ENCODE peak calls at places on chromosomes 13 and 19, in ten cellular contexts. M is IMR-90, J is HCT116, C is neuronal stem cell, Y is neural progenitor cell, U is kidney, V is PC-3, L is GM23248, E is SK-N-SH, T is adipocyte. I is an unnamed sample.

GRCh38 chr13:49664606-49665005 is 26.7 kb downstream of the EBPL start:
- DNase-seq in U (no peak), Y (peak), T (no peak), V (no peak), L (no peak), J (no peak), C (peak), M (no peak), E (no peak), I (no peak)

GRCh38 chr19:43290568-43291359 is 21.4 kb upstream of the PSG9 start:
- DNase-seq in E (no peak), L (no peak), T (no peak), V (no peak), J (no peak), C (peak), U (no peak), M (no peak), Y (no peak), I (no peak)

GRCh38 chr19:48271531-48272151 is 1.8 kb downstream of the ZNF114 start:
- DNase-seq in V (peak), E (peak), U (peak), J (no peak), Y (peak), M (peak), T (peak), C (peak), L (peak), I (no peak)

GRCh38 chr13:70090036-70090723 is 17.4 kb upstream of the ATXN8OS start:
- DNase-seq in E (no peak), C (no peak), L (no peak), M (no peak), V (no peak), Y (no peak), T (no peak), U (no peak), J (no peak), I (no peak)

GRCh38 chr19:1237754-1238372 is at the start of gene CBARP:
- DNase-seq in J (no peak), V (peak), U (no peak), Y (peak), L (peak), E (peak), C (no peak), T (peak), M (no peak), I (no peak)

GRCh38 chr19:17997969-17998826 is 9.8 kb upstream of the ARRDC2 start:
- DNase-seq in Y (peak), C (no peak), T (peak), U (peak), M (peak), J (peak), V (peak), L (peak), E (no peak), I (no peak)

GRCh38 chr13:39554371-39554770 is 48.6 kb downstream of the LHFPL6 start:
- DNase-seq in L (peak), U (no peak), E (no peak), V (no peak), C (no peak), Y (no peak), M (no peak), T (no peak), J (no peak), I (no peak)

GRCh38 chr13:27005976-27006518 is 165.6 kb downstream of the USP12 start:
- DNase-seq in E (no peak), V (no peak), M (no peak), J (no peak), L (no peak), C (no peak), U (no peak), Y (no peak), T (no peak), I (no peak)

GRCh38 chr13:23788459-23788858 is 100.7 kb downstream of the MIPEP start:
- DNase-seq in M (peak), E (no peak), L (no peak), U (no peak), C (no peak), V (no peak), T (no peak), J (no peak), Y (no peak), I (no peak)

GRCh38 chr19:18972301-18972831 is 31.3 kb upstream of the HOMER3 start:
- DNase-seq in M (peak), V (no peak), J (no peak), T (peak), L (peak), E (no peak), U (no peak), C (no peak), Y (no peak), I (no peak)

GRCh38 chr19:1250374-1251232 is 2.2 kb downstream of the MIDN start:
- DNase-seq in Y (peak), E (peak), V (no peak), J (no peak), T (peak), U (peak), M (peak), C (peak), L (peak), I (no peak)

GRCh38 chr13:83065136-83065535 is 817.1 kb downstream of the SLITRK1 start:
- DNase-seq in T (peak), J (no peak), C (no peak), E (no peak), L (peak), M (peak), U (no peak), Y (no peak), V (no peak), I (no peak)

GRCh38 chr13:62643007-62643483 is 1227.4 kb upstream of the PCDH20 start:
- DNase-seq in E (no peak), Y (no peak), M (peak), C (no peak), L (peak), T (no peak), V (peak), J (peak), U (no peak), I (no peak)

GRCh38 chr19:17753976-17754375 is 2.7 kb downstream of the FCHO1 start:
- DNase-seq in C (no peak), T (no peak), M (no peak), V (no peak), E (no peak), L (no peak), J (no peak), U (no peak), Y (peak), I (no peak)

GRCh38 chr13:80469105-80469840 is 128.3 kb upstream of the SPRY2 start:
- DNase-seq in E (no peak), V (no peak), T (peak), J (no peak), L (no peak), Y (no peak), M (no peak), U (no peak), C (no peak), I (no peak)

GRCh38 chr13:112159575-112160547 is 92.9 kb downstream of the SOX1 start:
- DNase-seq in L (no peak), J (no peak), U (no peak), T (no peak), E (no peak), M (no peak), C (no peak), V (no peak), Y (no peak), I (no peak)

GRCh38 chr13:98291658-98292057 is 114.6 kb upstream of the RNF113B start:
- DNase-seq in E (no peak), V (no peak), M (no peak), L (no peak), Y (no peak), C (no peak), T (no peak), J (no peak), U (no peak), I (no peak)

GRCh38 chr19:29671393-29672076 is 6.3 kb downstream of the PLEKHF1 start:
- DNase-seq in C (no peak), Y (no peak), J (no peak), T (no peak), V (peak), E (no peak), L (peak), U (peak), M (no peak), I (no peak)

GRCh38 chr19:21422244-21422643 is 25.3 kb downstream of the ZNF493 start:
- DNase-seq in J (no peak), T (no peak), E (no peak), C (no peak), M (no peak), V (no peak), Y (no peak), L (no peak), U (no peak), I (no peak)

GRCh38 chr13:90445179-90445578 is 902.3 kb upstream of the MIR17HG start:
- DNase-seq in L (peak), C (peak), E (no peak), M (peak), J (peak), T (peak), U (no peak), Y (peak), V (peak), I (no peak)

GRCh38 chr13:36131931-36132297 is 732 bp upstream of the DCLK1 start:
- DNase-seq in M (no peak), E (no peak), C (no peak), L (peak), V (no peak), U (peak), Y (no peak), T (no peak), J (no peak), I (no peak)

GRCh38 chr13:74158606-74159352 is 24.6 kb upstream of the KLF12 start:
- DNase-seq in C (no peak), Y (no peak), T (no peak), E (no peak), M (no peak), U (no peak), J (no peak), L (no peak), V (no peak), I (no peak)

GRCh38 chr19:7663711-7664110 is 5.1 kb upstream of the RETN start:
- DNase-seq in M (no peak), V (no peak), C (no peak), J (no peak), L (peak), E (no peak), U (no peak), T (no peak), Y (no peak), I (no peak)

GRCh38 chr13:71039440-71039839 is 827.6 kb downstream of the DACH1 start:
- DNase-seq in Y (no peak), L (no peak), E (no peak), V (no peak), M (no peak), T (no peak), J (no peak), U (no peak), C (no peak), I (no peak)

GRCh38 chr13:27634231-27634630 is 12.5 kb downstream of the POLR1D start:
- DNase-seq in L (no peak), V (no peak), Y (no peak), T (no peak), C (no peak), J (no peak), U (no peak), M (no peak), E (no peak), I (no peak)

GRCh38 chr19:28207244-28207643 is 1005.7 kb downstream of the UQCRFS1 start:
- DNase-seq in Y (no peak), T (no peak), M (no peak), U (no peak), V (no peak), C (no peak), E (no peak), J (no peak), L (no peak), I (no peak)

GRCh38 chr13:82002693-82003092 is 1661.8 kb upstream of the SPRY2 start:
- DNase-seq in C (no peak), J (no peak), Y (no peak), U (no peak), L (no peak), E (no peak), T (no peak), V (no peak), M (no peak), I (no peak)

GRCh38 chr19:18839465-18840287 is 7.9 kb downstream of the UPF1 start:
- DNase-seq in V (no peak), E (no peak), C (no peak), L (no peak), J (no peak), M (no peak), Y (no peak), U (no peak), T (no peak), I (no peak)

GRCh38 chr19:23475477-23475876 is 80.2 kb upstream of the ZNF91 start:
- DNase-seq in L (no peak), M (no peak), T (no peak), C (no peak), U (no peak), V (no peak), J (no peak), E (no peak), Y (no peak), I (no peak)

GRCh38 chr13:85737952-85738351 is 61.3 kb downstream of the SLITRK6 start:
- DNase-seq in T (no peak), J (no peak), M (no peak), L (no peak), C (no peak), V (no peak), Y (no peak), E (no peak), U (no peak), I (no peak)

GRCh38 chr19:49472936-49473335 is 1.1 kb upstream of the FLT3LG start:
- DNase-seq in L (no peak), V (no peak), E (no peak), U (no peak), T (no peak), Y (no peak), C (no peak), J (no peak), M (no peak), I (no peak)

GRCh38 chr19:49469828-49470614 is 4.0 kb upstream of the FLT3LG start:
- DNase-seq in C (no peak), J (no peak), U (no peak), M (peak), L (no peak), E (no peak), T (no peak), V (no peak), Y (no peak), I (no peak)

GRCh38 chr19:49468746-49469447 is 5.1 kb upstream of the FLT3LG start:
- DNase-seq in C (no peak), L (peak), E (no peak), U (no peak), T (peak), J (no peak), M (no peak), V (peak), Y (peak), I (no peak)

GRCh38 chr19:49468199-49468598 is 5.8 kb upstream of the FLT3LG start:
- DNase-seq in C (no peak), T (no peak), V (no peak), Y (no peak), U (no peak), J (no peak), L (no peak), M (no peak), E (no peak), I (no peak)

GRCh38 chr19:49470615-49470978 is 3.4 kb upstream of the FLT3LG start:
- DNase-seq in L (no peak), J (no peak), M (no peak), T (no peak), V (no peak), E (no peak), Y (no peak), C (no peak), U (no peak), I (no peak)
- H3K9ac ChIP-seq in L (no peak), J (no peak), M (no peak), T (no peak), V (no peak), E (no peak), Y (no peak), C (no peak), U (no peak), I (no peak)

GRCh38 chr13:48234652-48235099 is 1.7 kb downstream of the ITM2B start:
- DNase-seq in V (peak), L (peak), M (no peak), U (no peak), Y (no peak), J (no peak), E (no peak), T (peak), C (no peak), I (no peak)
- H3K9ac ChIP-seq in V (peak), L (peak), M (peak), U (peak), Y (no peak), J (no peak), E (peak), T (peak), C (no peak), I (peak)

GRCh38 chr19:51901860-51902259 is 3.0 kb downstream of the ZNF649 start:
- DNase-seq in V (no peak), L (peak), J (no peak), M (no peak), Y (no peak), T (no peak), C (no peak), U (no peak), E (no peak), I (no peak)

GRCh38 chr19:51903192-51903591 is 1.6 kb downstream of the ZNF649 start:
- DNase-seq in Y (no peak), M (no peak), E (no peak), V (no peak), L (no peak), U (no peak), J (no peak), T (no peak), C (no peak), I (no peak)

GRCh38 chr19:51904331-51905165 is at the start of gene ZNF649:
- DNase-seq in V (peak), C (peak), M (peak), U (peak), L (peak), J (peak), E (peak), Y (peak), T (peak), I (no peak)
- H3K9ac ChIP-seq in V (peak), C (peak), M (peak), U (peak), L (peak), J (peak), E (peak), Y (peak), T (peak), I (peak)

GRCh38 chr13:102566513-102566912 is 30.3 kb upstream of the TPP2 start:
- DNase-seq in E (no peak), U (no peak), T (no peak), C (no peak), J (no peak), V (no peak), L (no peak), Y (no peak), M (no peak), I (no peak)

GRCh38 chr13:102567857-102568256 is 28.9 kb upstream of the TPP2 start:
- DNase-seq in E (no peak), T (no peak), J (no peak), U (no peak), L (no peak), C (no peak), M (no peak), Y (no peak), V (no peak), I (no peak)

GRCh38 chr13:102569488-102569887 is 27.3 kb upstream of the TPP2 start:
- DNase-seq in L (peak), Y (no peak), C (no peak), E (no peak), U (no peak), V (no peak), M (peak), T (peak), J (no peak), I (no peak)

GRCh38 chr13:102571075-102571474 is 25.7 kb upstream of the TPP2 start:
- DNase-seq in Y (no peak), L (peak), U (no peak), C (no peak), V (peak), M (no peak), T (no peak), J (no peak), E (peak), I (no peak)
- H3K9ac ChIP-seq in Y (no peak), L (no peak), U (no peak), C (no peak), V (no peak), M (no peak), T (no peak), J (no peak), E (no peak), I (peak)

DNA sequence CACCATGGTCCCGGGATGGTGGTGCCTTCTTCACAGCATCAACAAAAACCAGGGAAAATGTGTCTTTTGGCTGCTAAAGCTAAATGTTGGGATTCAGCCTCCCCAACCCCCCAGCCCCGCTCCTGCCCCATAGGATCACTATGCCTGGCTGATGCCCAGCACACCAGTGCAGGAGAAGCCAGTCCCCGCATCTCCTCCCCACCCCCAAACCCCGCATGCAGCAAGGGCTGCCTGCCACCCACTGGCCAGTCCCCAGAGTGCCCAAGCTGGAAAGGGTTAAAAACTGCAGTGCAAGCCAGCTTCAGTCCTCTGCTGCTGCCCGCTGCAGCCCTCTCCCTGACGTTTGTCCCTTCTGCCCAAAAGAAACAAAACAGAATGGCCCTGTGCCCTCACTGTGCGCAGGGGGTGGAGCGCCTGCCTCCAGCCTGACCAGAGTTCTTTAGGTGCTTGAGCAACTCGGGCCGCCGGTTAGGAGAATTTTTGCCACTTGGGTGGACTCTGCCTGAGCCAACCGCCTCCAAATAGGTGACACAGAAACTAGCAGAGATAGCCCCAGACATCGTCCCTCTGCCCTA is 3.7 kb downstream of the CALM3 start:
- DNase-seq in C (no peak), Y (no peak), M (no peak), U (peak), E (peak), T (no peak), V (no peak), J (no peak), L (no peak), I (no peak)
- H3K9ac ChIP-seq in C (no peak), Y (no peak), M (no peak), U (peak), E (no peak), T (peak), V (no peak), J (no peak), L (peak), I (no peak)

GRCh38 chr13:42544246-42544915 is 29.6 kb upstream of the TNFSF11 start:
- DNase-seq in J (no peak), L (peak), C (no peak), U (no peak), V (no peak), T (peak), M (no peak), E (no peak), Y (no peak), I (no peak)
- H3K9ac ChIP-seq in J (no peak), L (no peak), C (no peak), U (no peak), V (no peak), T (no peak), M (no peak), E (no peak), Y (no peak), I (no peak)

GRCh38 chr13:21014666-21015170 is 46.7 kb downstream of the LATS2 start:
- DNase-seq in T (peak), V (peak), U (peak), E (no peak), L (peak), J (no peak), C (no peak), M (peak), Y (no peak), I (no peak)
- H3K9ac ChIP-seq in T (peak), V (peak), U (peak), E (peak), L (peak), J (no peak), C (peak), M (no peak), Y (no peak), I (no peak)

GRCh38 chr19:55069137-55069858 is 6.3 kb upstream of the RDH13 start:
- DNase-seq in L (peak), C (no peak), U (peak), E (peak), V (peak), T (peak), M (no peak), Y (peak), J (no peak), I (no peak)
- H3K9ac ChIP-seq in L (peak), C (no peak), U (peak), E (no peak), V (peak), T (no peak), M (no peak), Y (no peak), J (peak), I (no peak)

DNA sequence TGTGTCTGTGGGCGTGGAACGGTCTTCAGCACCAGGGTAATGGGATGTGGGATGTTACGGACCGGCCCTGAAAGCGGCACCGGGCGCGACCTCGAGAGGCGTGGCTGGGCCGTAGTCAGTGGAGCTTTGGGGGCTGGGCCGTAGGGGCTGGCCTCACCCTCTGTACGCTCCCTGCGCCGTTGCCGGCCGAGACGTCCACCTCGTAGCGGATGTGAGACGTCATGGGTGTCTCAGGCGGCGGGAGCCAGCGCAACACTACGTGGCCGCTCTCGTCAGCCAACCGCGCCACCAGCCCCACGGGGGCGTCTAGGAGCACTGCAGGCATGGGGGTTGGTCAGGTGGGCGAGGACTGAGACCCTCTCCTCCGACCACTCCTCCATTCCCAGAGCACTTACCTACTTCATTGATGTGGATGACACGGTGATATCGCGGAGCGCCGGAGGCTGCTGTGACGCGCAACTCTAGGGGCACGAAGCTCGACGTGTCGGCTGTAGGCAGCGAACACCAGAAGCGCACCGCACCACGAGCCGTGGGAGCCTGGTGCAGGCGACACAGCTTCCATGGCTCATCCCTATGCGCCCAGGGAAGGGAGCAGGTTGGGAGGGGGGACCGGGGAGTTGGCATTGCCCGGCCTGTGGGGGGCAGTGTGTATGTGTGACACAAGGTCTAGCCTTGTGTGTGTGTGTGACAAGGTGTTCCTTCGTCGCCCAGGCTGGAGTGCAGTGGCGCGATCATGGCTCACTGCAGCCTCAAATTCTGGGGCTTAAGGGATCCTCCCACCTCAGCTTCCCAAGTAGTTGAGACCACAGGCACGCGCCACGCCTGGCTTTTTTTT is 2.4 kb downstream of the EPOR start:
- DNase-seq in L (peak), T (peak), M (peak), J (peak), C (peak), E (peak), U (peak), V (peak), Y (peak), I (no peak)
- H3K9ac ChIP-seq in L (peak), T (peak), M (peak), J (peak), C (peak), E (peak), U (peak), V (peak), Y (no peak), I (no peak)